ENCODE peak calls at places on chromosomes 13 and 19, in six cellular contexts. D is IMR-90; I is ovary; P is CD8-positive, alpha-beta T cell; L is PC-3; N is testis. Q is an unnamed sample.

GRCh38 chr13:64453831-64454230 is 2776.3 kb downstream of the PCDH9 start:
- DNase-seq in I (no peak), P (no peak), N (no peak), D (peak; percentile 1), L (no peak), Q (no peak)

GRCh38 chr19:1182727-1183126 is 8.7 kb upstream of the SBNO2 start:
- DNase-seq in N (no peak), I (no peak), L (no peak), P (no peak), D (no peak), Q (no peak)

GRCh38 chr19:49097453-49098288 is 12.4 kb downstream of the SNRNP70 start:
- DNase-seq in D (peak; percentile 72), P (peak; percentile 54), I (peak; percentile 50), N (peak; percentile 76), L (peak; percentile 88), Q (peak; percentile 59)

GRCh38 chr13:19606152-19606551 is 27.3 kb upstream of the MPHOSPH8 start:
- DNase-seq in L (peak; percentile 58), P (no peak), I (no peak), D (peak; percentile 48), N (no peak), Q (peak; percentile 41)

GRCh38 chr19:6213696-6214585 is 65.8 kb downstream of the MLLT1 start:
- DNase-seq in D (no peak), L (no peak), P (no peak), N (no peak), I (no peak), Q (no peak)

GRCh38 chr19:48738557-48739399 is 1.6 kb downstream of the RASIP1 start:
- DNase-seq in L (peak; percentile 87), P (peak; percentile 88), D (peak; percentile 65), I (peak; percentile 94), N (peak; percentile 94), Q (peak; percentile 96)

GRCh38 chr13:40370662-40371061 is 295.8 kb downstream of the FOXO1 start:
- DNase-seq in L (no peak), D (no peak), I (no peak), P (no peak), N (no peak), Q (no peak)

GRCh38 chr19:41792513-41793413 is 3.6 kb upstream of the CEACAM3 start:
- DNase-seq in L (peak; percentile 93), N (peak; percentile 72), I (no peak), P (peak; percentile 18), D (peak; percentile 36), Q (no peak)

GRCh38 chr19:47376589-47377144 is 27.6 kb downstream of the DHX34 start:
- DNase-seq in N (no peak), L (no peak), I (no peak), D (no peak), P (no peak), Q (no peak)

GRCh38 chr13:102913924-102914628 is 68.2 kb downstream of the ERCC5 start:
- DNase-seq in I (no peak), N (peak; percentile 57), D (peak; percentile 16), P (no peak), L (peak; percentile 55), Q (peak; percentile 20)

GRCh38 chr13:57748096-57748495 is 116.6 kb downstream of the PCDH17 start:
- DNase-seq in D (no peak), L (peak; percentile 6), N (no peak), I (no peak), P (no peak), Q (no peak)

GRCh38 chr19:19732579-19733501 is at the start of gene ZNF14:
- DNase-seq in D (peak; percentile 90), N (peak; percentile 98), I (peak; percentile 92), L (peak; percentile 97), P (peak; percentile 88), Q (peak; percentile 99)

GRCh38 chr19:19741184-19741583 is 8.3 kb upstream of the ZNF14 start:
- DNase-seq in P (no peak), L (no peak), D (no peak), N (no peak), I (no peak), Q (no peak)

GRCh38 chr19:19738564-19738963 is 5.7 kb upstream of the ZNF14 start:
- DNase-seq in L (no peak), P (no peak), D (no peak), N (no peak), I (no peak), Q (no peak)

GRCh38 chr19:19740755-19741154 is 7.8 kb upstream of the ZNF14 start:
- DNase-seq in N (peak; percentile 14), P (no peak), I (no peak), L (no peak), D (no peak), Q (no peak)

GRCh38 chr19:19737559-19738332 is 4.8 kb upstream of the ZNF14 start:
- DNase-seq in D (no peak), P (no peak), L (no peak), N (no peak), I (no peak), Q (no peak)
- TF ChIP-seq CTCF in D (no peak), P (no peak), L (no peak), N (no peak), I (no peak), Q (no peak)

DNA sequence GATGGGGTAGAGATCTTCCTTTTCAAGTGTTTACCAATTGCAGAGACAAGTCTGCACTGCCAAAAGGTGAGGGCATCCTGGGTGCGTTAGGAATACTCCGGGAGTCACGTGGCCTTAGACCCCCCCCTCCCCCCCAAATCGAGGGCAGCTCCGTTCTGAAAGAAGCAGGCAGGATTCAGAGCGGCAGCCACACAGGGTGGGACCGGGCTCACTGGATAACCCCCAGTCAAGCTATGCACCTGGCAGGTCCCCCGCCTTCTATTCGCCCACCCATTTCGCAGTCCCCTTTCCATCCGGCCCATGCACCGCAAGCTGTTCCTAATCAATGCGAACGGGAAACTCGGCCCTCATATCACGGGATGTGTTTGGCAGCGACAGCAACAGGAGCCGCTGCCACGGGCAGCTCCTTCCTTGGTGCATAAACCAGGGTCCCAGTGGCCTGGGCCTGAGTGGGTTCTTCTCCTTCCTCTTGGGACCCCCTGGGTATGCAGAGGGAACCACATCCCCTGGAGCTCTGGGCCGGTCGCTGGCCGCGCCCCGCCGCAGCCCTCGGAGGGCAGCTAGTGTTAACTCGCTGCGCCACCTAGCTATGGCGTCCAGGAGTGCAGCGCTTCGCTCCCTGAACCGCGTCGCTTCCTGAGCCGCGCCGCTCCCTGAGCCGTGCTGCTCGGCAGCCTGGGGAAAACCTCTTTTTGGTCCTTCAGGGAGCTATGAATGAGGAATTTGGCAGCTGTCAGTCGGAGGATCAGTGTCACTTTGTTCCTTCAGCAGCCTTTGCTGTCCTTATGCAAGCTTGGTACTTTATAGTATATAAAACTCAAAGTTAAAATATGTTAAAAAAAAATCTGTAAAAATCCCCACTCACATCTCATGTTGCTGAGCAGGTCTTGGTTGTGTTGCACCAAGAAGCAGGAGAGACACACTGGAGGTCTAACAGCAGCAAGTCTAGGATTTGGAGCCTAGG is 41.4 kb downstream of the LYL1 start:
- DNase-seq in N (peak; percentile 92), P (peak; percentile 74), I (peak; percentile 80), L (peak; percentile 95), D (peak; percentile 69), Q (peak; percentile 81)
- H3K27ac ChIP-seq in N (peak overlapping the region; percentile 81), P (no peak overlapping the region), I (peak overlapping the region; percentile 37), L (peak overlapping the region; percentile 8), D (peak overlapping the region; percentile 8), Q (peak overlapping the region; percentile 100)

GRCh38 chr19:33373701-33374405 is at the start of gene CEBPG:
- DNase-seq in N (peak; percentile 54), L (peak; percentile 35), I (peak; percentile 48), D (peak; percentile 64), P (peak; percentile 36), Q (peak; percentile 70)
- TF ChIP-seq CTCF in N (no peak), L (no peak), I (no peak), D (peak; percentile 29), P (no peak), Q (peak; percentile 39)

DNA sequence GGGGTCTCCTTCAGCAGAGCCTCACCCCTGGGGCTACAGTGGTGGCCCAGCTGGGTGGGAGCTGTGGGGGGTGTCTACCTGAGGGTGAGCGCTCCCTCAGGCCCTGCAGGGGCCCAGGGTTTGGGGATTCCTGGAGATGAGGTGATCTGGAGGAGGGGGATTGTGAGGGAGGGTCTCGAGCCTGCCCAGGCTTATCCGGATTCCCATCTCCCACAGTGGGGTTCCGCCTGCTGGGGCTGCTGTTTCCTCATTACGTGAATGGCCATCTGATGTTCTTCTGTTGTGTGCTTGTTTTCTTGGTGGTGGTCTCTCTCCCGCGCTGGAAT is 4.4 kb downstream of the PPP1R37 start:
- DNase-seq in I (no peak), N (no peak), L (no peak), D (no peak), P (no peak), Q (no peak)
- H3K27ac ChIP-seq in I (no peak overlapping the region), N (no peak overlapping the region), L (peak overlapping the region; percentile 91), D (peak overlapping the region; percentile 78), P (no peak overlapping the region), Q (peak overlapping the region; percentile 93)

GRCh38 chr19:54478677-54479266 is 5.7 kb upstream of the CDC42EP5 start:
- DNase-seq in N (no peak), I (no peak), P (no peak), L (peak; percentile 61), D (peak; percentile 49), Q (no peak)

GRCh38 chr19:54484451-54484850 is 11.4 kb upstream of the CDC42EP5 start:
- DNase-seq in I (no peak), N (no peak), D (no peak), P (no peak), L (no peak), Q (no peak)

GRCh38 chr19:54480048-54480447 is 7.0 kb upstream of the CDC42EP5 start:
- DNase-seq in D (no peak), N (no peak), L (no peak), P (no peak), I (no peak), Q (no peak)

GRCh38 chr19:54482889-54483288 is 9.8 kb upstream of the CDC42EP5 start:
- DNase-seq in L (no peak), D (no peak), I (no peak), N (no peak), P (no peak), Q (no peak)

DNA sequence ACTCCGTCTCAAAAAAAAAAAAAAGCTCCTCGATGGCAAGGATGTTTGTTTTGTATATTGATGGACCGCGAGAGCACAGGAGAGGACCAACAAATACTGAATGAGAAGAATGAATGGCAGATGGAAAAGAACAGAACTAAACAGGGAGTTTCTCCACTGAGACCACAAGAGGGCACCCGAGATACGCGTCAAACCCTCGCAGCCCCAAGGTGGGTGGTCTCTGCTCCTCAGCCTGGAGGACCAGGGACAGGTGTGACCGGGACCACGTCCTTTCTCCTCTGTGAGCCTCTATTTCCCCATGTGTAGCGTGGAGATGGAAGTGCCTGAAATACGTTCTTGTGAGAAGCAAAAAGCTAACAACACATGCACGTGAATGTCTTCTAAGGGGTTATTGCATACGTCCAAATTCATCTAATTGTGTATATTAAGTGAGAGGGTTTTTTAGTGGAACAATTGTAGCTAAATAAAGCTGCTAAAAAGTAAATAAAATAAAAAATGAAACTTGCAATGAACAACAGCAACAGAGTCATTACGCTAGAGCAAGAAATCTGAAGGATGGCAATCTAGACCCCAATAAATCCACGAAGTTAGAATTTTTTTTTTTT is 8.3 kb upstream of the CDC42EP5 start:
- DNase-seq in N (peak; percentile 40), I (no peak), D (peak; percentile 33), L (peak; percentile 60), P (peak; percentile 26), Q (peak; percentile 42)
- TF ChIP-seq CTCF in N (peak; percentile 40), I (no peak), D (peak; percentile 60), L (peak; percentile 91), P (peak; percentile 89), Q (peak; percentile 80)

DNA sequence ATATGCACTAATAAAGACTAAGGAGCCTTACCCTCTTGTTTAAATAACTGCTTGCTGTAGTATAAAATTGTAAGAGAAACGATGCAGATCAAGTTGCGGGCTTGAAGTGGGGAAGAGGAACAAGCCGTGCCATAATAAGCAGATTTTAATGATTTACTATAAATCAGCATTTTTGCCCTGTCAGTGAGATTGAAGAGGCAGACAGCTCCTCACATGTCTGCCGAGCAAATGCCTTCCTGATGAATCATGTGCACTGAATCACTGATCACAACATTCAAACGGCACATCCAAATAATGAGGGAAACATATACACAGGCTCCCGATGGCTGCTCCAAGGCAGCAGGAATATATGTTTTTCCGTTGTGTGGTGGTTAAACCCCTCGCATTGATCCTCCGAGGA is 282.9 kb downstream of the TSHZ3 start:
- DNase-seq in D (peak; percentile 78), P (no peak), L (peak; percentile 40), N (no peak), I (no peak), Q (peak; percentile 92)
- H3K27ac ChIP-seq in D (no peak overlapping the region), P (no peak overlapping the region), L (no peak overlapping the region), N (no peak overlapping the region), I (no peak overlapping the region), Q (peak overlapping the region; percentile 25)